ENCODE peak calls at places on chromosomes 4 and X, in nine cellular contexts. One of them, this sample, is unnamed. For H3K4me1, the result is how much of the 10 kb centered on the place peaks cover.

GRCh38 chrX:74519870-74520269 is 94.6 kb downstream of the RLIM start:
- DNase-seq in effector memory CD4-positive, alpha-beta T cell: no peak
- DNase-seq in GM23338: no peak
- DNase-seq in mammary epithelial cell: no peak
- DNase-seq in right atrium auricular region: peak
- DNase-seq in cardiac muscle cell: no peak
- DNase-seq in iPS DF 6.9: no peak
- DNase-seq in CD8-positive, alpha-beta memory T cell: no peak
- DNase-seq in psoas muscle: no peak
- DNase-seq in this sample: peak

GRCh38 chr4:8117278-8117682 is 41.3 kb downstream of the ABLIM2 start:
- DNase-seq in effector memory CD4-positive, alpha-beta T cell: no peak
- DNase-seq in GM23338: peak
- DNase-seq in mammary epithelial cell: peak
- DNase-seq in right atrium auricular region: no peak
- DNase-seq in cardiac muscle cell: peak
- DNase-seq in iPS DF 6.9: peak
- DNase-seq in CD8-positive, alpha-beta memory T cell: peak
- DNase-seq in psoas muscle: peak
- DNase-seq in this sample: peak

GRCh38 chrX:19046343-19047215 is 62.7 kb upstream of the PHKA2 start:
- DNase-seq in effector memory CD4-positive, alpha-beta T cell: no peak
- DNase-seq in GM23338: no peak
- DNase-seq in mammary epithelial cell: peak
- DNase-seq in right atrium auricular region: no peak
- DNase-seq in cardiac muscle cell: no peak
- DNase-seq in iPS DF 6.9: no peak
- DNase-seq in CD8-positive, alpha-beta memory T cell: no peak
- DNase-seq in psoas muscle: no peak
- DNase-seq in this sample: no peak

GRCh38 chr4:164779080-164779479 is 25.1 kb downstream of the SMIM31 start:
- DNase-seq in effector memory CD4-positive, alpha-beta T cell: no peak
- DNase-seq in GM23338: no peak
- DNase-seq in mammary epithelial cell: no peak
- DNase-seq in right atrium auricular region: no peak
- DNase-seq in cardiac muscle cell: no peak
- DNase-seq in iPS DF 6.9: no peak
- DNase-seq in CD8-positive, alpha-beta memory T cell: no peak
- DNase-seq in psoas muscle: no peak
- DNase-seq in this sample: no peak

GRCh38 chr4:6324461-6324998 is 54.9 kb downstream of the WFS1 start:
- DNase-seq in effector memory CD4-positive, alpha-beta T cell: no peak
- DNase-seq in GM23338: no peak
- DNase-seq in mammary epithelial cell: no peak
- DNase-seq in right atrium auricular region: no peak
- DNase-seq in cardiac muscle cell: no peak
- DNase-seq in iPS DF 6.9: no peak
- DNase-seq in CD8-positive, alpha-beta memory T cell: no peak
- DNase-seq in psoas muscle: no peak
- DNase-seq in this sample: no peak

GRCh38 chr4:111562811-111563210 is 582.4 kb upstream of the FAM241A start:
- DNase-seq in effector memory CD4-positive, alpha-beta T cell: no peak
- DNase-seq in GM23338: peak
- DNase-seq in mammary epithelial cell: peak
- DNase-seq in right atrium auricular region: no peak
- DNase-seq in cardiac muscle cell: no peak
- DNase-seq in iPS DF 6.9: no peak
- DNase-seq in CD8-positive, alpha-beta memory T cell: no peak
- DNase-seq in psoas muscle: no peak
- DNase-seq in this sample: no peak

GRCh38 chrX:94758130-94758529 is 1084.1 kb downstream of the FAM133A start:
- DNase-seq in effector memory CD4-positive, alpha-beta T cell: no peak
- DNase-seq in GM23338: peak
- DNase-seq in mammary epithelial cell: no peak
- DNase-seq in right atrium auricular region: no peak
- DNase-seq in cardiac muscle cell: no peak
- DNase-seq in iPS DF 6.9: no peak
- DNase-seq in CD8-positive, alpha-beta memory T cell: no peak
- DNase-seq in psoas muscle: no peak
- DNase-seq in this sample: no peak

GRCh38 chr4:43992552-43992951 is 456.1 kb downstream of the KCTD8 start:
- DNase-seq in effector memory CD4-positive, alpha-beta T cell: no peak
- DNase-seq in GM23338: peak
- DNase-seq in mammary epithelial cell: no peak
- DNase-seq in right atrium auricular region: no peak
- DNase-seq in cardiac muscle cell: no peak
- DNase-seq in iPS DF 6.9: no peak
- DNase-seq in CD8-positive, alpha-beta memory T cell: no peak
- DNase-seq in psoas muscle: no peak
- DNase-seq in this sample: no peak

GRCh38 chrX:110795645-110796510 is at the start of gene CHRDL1:
- DNase-seq in effector memory CD4-positive, alpha-beta T cell: no peak
- DNase-seq in GM23338: peak
- DNase-seq in mammary epithelial cell: no peak
- DNase-seq in right atrium auricular region: no peak
- DNase-seq in cardiac muscle cell: no peak
- DNase-seq in iPS DF 6.9: no peak
- DNase-seq in CD8-positive, alpha-beta memory T cell: no peak
- DNase-seq in psoas muscle: peak
- DNase-seq in this sample: peak

GRCh38 chrX:576904-577303 is 53.7 kb upstream of the SHOX start:
- DNase-seq in effector memory CD4-positive, alpha-beta T cell: no peak
- DNase-seq in GM23338: no peak
- DNase-seq in mammary epithelial cell: no peak
- DNase-seq in right atrium auricular region: no peak
- DNase-seq in cardiac muscle cell: no peak
- DNase-seq in iPS DF 6.9: no peak
- DNase-seq in CD8-positive, alpha-beta memory T cell: no peak
- DNase-seq in psoas muscle: no peak
- DNase-seq in this sample: no peak

GRCh38 chrX:138191998-138192397 is 519.5 kb downstream of the FGF13 start:
- DNase-seq in effector memory CD4-positive, alpha-beta T cell: no peak
- DNase-seq in GM23338: peak
- DNase-seq in mammary epithelial cell: peak
- DNase-seq in right atrium auricular region: no peak
- DNase-seq in cardiac muscle cell: peak
- DNase-seq in iPS DF 6.9: peak
- DNase-seq in CD8-positive, alpha-beta memory T cell: no peak
- DNase-seq in psoas muscle: no peak
- DNase-seq in this sample: no peak

GRCh38 chr4:109754093-109754857 is 24.4 kb upstream of the PLA2G12A start:
- DNase-seq in effector memory CD4-positive, alpha-beta T cell: no peak
- DNase-seq in GM23338: no peak
- DNase-seq in mammary epithelial cell: no peak
- DNase-seq in right atrium auricular region: no peak
- DNase-seq in cardiac muscle cell: no peak
- DNase-seq in iPS DF 6.9: no peak
- DNase-seq in CD8-positive, alpha-beta memory T cell: no peak
- DNase-seq in psoas muscle: no peak
- DNase-seq in this sample: no peak

GRCh38 chrX:121260568-121261240 is 213.3 kb downstream of the GLUD2 start:
- DNase-seq in effector memory CD4-positive, alpha-beta T cell: no peak
- DNase-seq in GM23338: no peak
- DNase-seq in mammary epithelial cell: no peak
- DNase-seq in right atrium auricular region: no peak
- DNase-seq in cardiac muscle cell: no peak
- DNase-seq in iPS DF 6.9: no peak
- DNase-seq in CD8-positive, alpha-beta memory T cell: no peak
- DNase-seq in psoas muscle: no peak
- DNase-seq in this sample: no peak

GRCh38 chrX:7462110-7462509 is 314.2 kb upstream of the PUDP start:
- DNase-seq in effector memory CD4-positive, alpha-beta T cell: no peak
- DNase-seq in GM23338: peak
- DNase-seq in mammary epithelial cell: no peak
- DNase-seq in right atrium auricular region: no peak
- DNase-seq in cardiac muscle cell: no peak
- DNase-seq in iPS DF 6.9: no peak
- DNase-seq in CD8-positive, alpha-beta memory T cell: no peak
- DNase-seq in psoas muscle: no peak
- DNase-seq in this sample: no peak

GRCh38 chrX:65668362-65669310 is 1.2 kb downstream of the MSN start:
- DNase-seq in effector memory CD4-positive, alpha-beta T cell: peak
- DNase-seq in GM23338: peak
- DNase-seq in mammary epithelial cell: peak
- DNase-seq in right atrium auricular region: peak
- DNase-seq in cardiac muscle cell: peak
- DNase-seq in iPS DF 6.9: no peak
- DNase-seq in CD8-positive, alpha-beta memory T cell: peak
- DNase-seq in psoas muscle: peak
- DNase-seq in this sample: peak

GRCh38 chr4:184812651-184813181 is 13.1 kb downstream of the ACSL1 start:
- DNase-seq in effector memory CD4-positive, alpha-beta T cell: no peak
- DNase-seq in GM23338: no peak
- DNase-seq in mammary epithelial cell: peak
- DNase-seq in right atrium auricular region: no peak
- DNase-seq in cardiac muscle cell: peak
- DNase-seq in iPS DF 6.9: no peak
- DNase-seq in CD8-positive, alpha-beta memory T cell: no peak
- DNase-seq in psoas muscle: no peak
- DNase-seq in this sample: peak

GRCh38 chr4:184810720-184811119 is 15.0 kb downstream of the ACSL1 start:
- DNase-seq in effector memory CD4-positive, alpha-beta T cell: no peak
- DNase-seq in GM23338: no peak
- DNase-seq in mammary epithelial cell: no peak
- DNase-seq in right atrium auricular region: no peak
- DNase-seq in cardiac muscle cell: no peak
- DNase-seq in iPS DF 6.9: no peak
- DNase-seq in CD8-positive, alpha-beta memory T cell: peak
- DNase-seq in psoas muscle: peak
- DNase-seq in this sample: no peak

GRCh38 chr4:184811484-184812180 is 14.1 kb downstream of the ACSL1 start:
- DNase-seq in effector memory CD4-positive, alpha-beta T cell: no peak
- DNase-seq in GM23338: no peak
- DNase-seq in mammary epithelial cell: no peak
- DNase-seq in right atrium auricular region: no peak
- DNase-seq in cardiac muscle cell: peak
- DNase-seq in iPS DF 6.9: no peak
- DNase-seq in CD8-positive, alpha-beta memory T cell: no peak
- DNase-seq in psoas muscle: peak
- DNase-seq in this sample: no peak

GRCh38 chr4:184814686-184815045 is 11.1 kb downstream of the ACSL1 start:
- DNase-seq in effector memory CD4-positive, alpha-beta T cell: no peak
- DNase-seq in GM23338: no peak
- DNase-seq in mammary epithelial cell: no peak
- DNase-seq in right atrium auricular region: no peak
- DNase-seq in cardiac muscle cell: no peak
- DNase-seq in iPS DF 6.9: no peak
- DNase-seq in CD8-positive, alpha-beta memory T cell: no peak
- DNase-seq in psoas muscle: no peak
- DNase-seq in this sample: no peak

GRCh38 chr4:184812181-184812542 is 13.6 kb downstream of the ACSL1 start:
- DNase-seq in effector memory CD4-positive, alpha-beta T cell: no peak
- DNase-seq in GM23338: no peak
- DNase-seq in mammary epithelial cell: no peak
- DNase-seq in right atrium auricular region: no peak
- DNase-seq in cardiac muscle cell: no peak
- DNase-seq in iPS DF 6.9: no peak
- DNase-seq in CD8-positive, alpha-beta memory T cell: no peak
- DNase-seq in psoas muscle: no peak
- DNase-seq in this sample: no peak
- H3K4me1 ChIP-seq in effector memory CD4-positive, alpha-beta T cell: under half
- H3K4me1 ChIP-seq in GM23338: under half
- H3K4me1 ChIP-seq in mammary epithelial cell: half or more
- H3K4me1 ChIP-seq in right atrium auricular region: half or more
- H3K4me1 ChIP-seq in cardiac muscle cell: half or more
- H3K4me1 ChIP-seq in iPS DF 6.9: under half
- H3K4me1 ChIP-seq in CD8-positive, alpha-beta memory T cell: under half
- H3K4me1 ChIP-seq in psoas muscle: half or more
- H3K4me1 ChIP-seq in this sample: half or more

GRCh38 chr4:33453436-33453835 is 2733.3 kb downstream of the PCDH7 start:
- DNase-seq in effector memory CD4-positive, alpha-beta T cell: no peak
- DNase-seq in GM23338: no peak
- DNase-seq in mammary epithelial cell: no peak
- DNase-seq in right atrium auricular region: no peak
- DNase-seq in cardiac muscle cell: no peak
- DNase-seq in iPS DF 6.9: no peak
- DNase-seq in CD8-positive, alpha-beta memory T cell: no peak
- DNase-seq in psoas muscle: no peak
- DNase-seq in this sample: no peak

DNA sequence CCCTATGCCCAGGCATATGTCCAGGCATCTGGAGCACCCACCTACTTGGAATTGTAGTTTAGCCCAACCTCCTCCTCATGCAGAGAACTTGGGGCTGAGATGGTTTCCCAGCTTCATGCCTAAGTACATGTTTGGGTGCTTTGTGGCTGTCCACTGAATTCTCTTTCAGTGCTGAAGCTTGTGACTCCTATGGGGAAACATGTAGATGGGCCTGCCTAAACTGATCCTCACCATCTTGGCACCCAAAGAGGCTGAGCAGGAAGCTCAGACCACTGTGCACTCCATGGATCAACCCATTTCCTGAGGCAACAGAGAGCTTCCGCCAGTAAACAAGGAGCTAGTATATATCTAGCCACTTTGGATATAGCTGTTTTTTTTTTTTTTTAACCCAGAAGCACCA is 2733.7 kb downstream of the PCDH7 start:
- DNase-seq in effector memory CD4-positive, alpha-beta T cell: no peak
- DNase-seq in GM23338: no peak
- DNase-seq in mammary epithelial cell: no peak
- DNase-seq in right atrium auricular region: no peak
- DNase-seq in cardiac muscle cell: no peak
- DNase-seq in iPS DF 6.9: no peak
- DNase-seq in CD8-positive, alpha-beta memory T cell: no peak
- DNase-seq in psoas muscle: no peak
- DNase-seq in this sample: no peak
- H3K27ac ChIP-seq in effector memory CD4-positive, alpha-beta T cell: no peak
- H3K27ac ChIP-seq in GM23338: no peak
- H3K27ac ChIP-seq in mammary epithelial cell: no peak
- H3K27ac ChIP-seq in right atrium auricular region: no peak
- H3K27ac ChIP-seq in cardiac muscle cell: no peak
- H3K27ac ChIP-seq in iPS DF 6.9: no peak
- H3K27ac ChIP-seq in CD8-positive, alpha-beta memory T cell: no peak
- H3K27ac ChIP-seq in psoas muscle: no peak
- H3K27ac ChIP-seq in this sample: no peak

GRCh38 chrX:16212436-16212835 is 45.2 kb downstream of the MAGEB17 start:
- DNase-seq in effector memory CD4-positive, alpha-beta T cell: no peak
- DNase-seq in GM23338: peak
- DNase-seq in mammary epithelial cell: no peak
- DNase-seq in right atrium auricular region: no peak
- DNase-seq in cardiac muscle cell: peak
- DNase-seq in iPS DF 6.9: no peak
- DNase-seq in CD8-positive, alpha-beta memory T cell: no peak
- DNase-seq in psoas muscle: no peak
- DNase-seq in this sample: no peak
- H3K4me1 ChIP-seq in effector memory CD4-positive, alpha-beta T cell: under half
- H3K4me1 ChIP-seq in GM23338: under half
- H3K4me1 ChIP-seq in mammary epithelial cell: under half
- H3K4me1 ChIP-seq in right atrium auricular region: under half
- H3K4me1 ChIP-seq in cardiac muscle cell: under half
- H3K4me1 ChIP-seq in iPS DF 6.9: under half
- H3K4me1 ChIP-seq in CD8-positive, alpha-beta memory T cell: under half
- H3K4me1 ChIP-seq in psoas muscle: under half
- H3K4me1 ChIP-seq in this sample: under half

DNA sequence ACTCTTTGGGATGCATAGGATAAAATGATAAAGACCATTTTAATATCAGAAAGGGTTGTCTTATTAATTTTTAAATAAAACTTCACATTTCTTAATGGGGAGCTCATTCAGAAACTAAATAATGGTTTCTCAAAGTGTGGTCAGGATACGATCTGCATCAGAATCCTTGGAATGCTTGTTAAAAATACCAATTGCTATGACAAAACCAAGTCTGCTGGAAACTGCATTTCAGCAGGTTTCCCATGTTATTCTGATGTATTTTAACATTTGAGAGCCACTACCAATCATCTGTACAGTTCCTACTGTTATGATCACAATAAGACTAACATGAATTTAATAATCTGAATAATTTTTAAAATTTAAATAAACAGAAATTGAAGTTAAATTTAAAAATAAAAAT is 115.1 kb downstream of the SOWAHB start:
- DNase-seq in effector memory CD4-positive, alpha-beta T cell: no peak
- DNase-seq in GM23338: peak
- DNase-seq in mammary epithelial cell: peak
- DNase-seq in right atrium auricular region: no peak
- DNase-seq in cardiac muscle cell: peak
- DNase-seq in iPS DF 6.9: no peak
- DNase-seq in CD8-positive, alpha-beta memory T cell: no peak
- DNase-seq in psoas muscle: no peak
- DNase-seq in this sample: no peak
- H3K27ac ChIP-seq in effector memory CD4-positive, alpha-beta T cell: no peak
- H3K27ac ChIP-seq in GM23338: peak
- H3K27ac ChIP-seq in mammary epithelial cell: peak
- H3K27ac ChIP-seq in right atrium auricular region: no peak
- H3K27ac ChIP-seq in cardiac muscle cell: no peak
- H3K27ac ChIP-seq in iPS DF 6.9: no peak
- H3K27ac ChIP-seq in CD8-positive, alpha-beta memory T cell: no peak
- H3K27ac ChIP-seq in psoas muscle: no peak
- H3K27ac ChIP-seq in this sample: no peak